ENCODE peak calls at places on chromosomes 16 and 17, in four cellular contexts. X is left colon; L is activated CD8-positive, alpha-beta T cell treated with anti-CD3 and anti-CD28 coated beads for 36 hours; K is activated CD4-positive, alpha-beta T cell treated with anti-CD3 and anti-CD28 coated beads for 36 hours. S is an unnamed sample.
A peak's percentile ranks its signal among the peaks of the same experiment; 100 is the strongest.

GRCh38 chr17:7750321-7750821 is 32.8 kb downstream of the DNAH2 start:
- ATAC-seq in L (no peak), K (no peak), X (no peak), S (no peak)

GRCh38 chr17:49362723-49363117 is 670 bp upstream of the ZNF652 start:
- ATAC-seq in L (no peak), X (no peak), K (no peak), S (no peak)

GRCh38 chr16:72291121-72291520 is 119.2 kb upstream of the PMFBP1 start:
- ATAC-seq in L (no peak), X (no peak), K (no peak), S (no peak)

GRCh38 chr16:85542548-85542927 is 70.6 kb upstream of the GSE1 start:
- ATAC-seq in K (no peak), X (peak; percentile 29), L (no peak), S (no peak)

GRCh38 chr17:80959330-80960036 is 32.2 kb upstream of the CHMP6 start:
- ATAC-seq in L (no peak), X (peak; percentile 71), K (no peak), S (peak; percentile 46)

GRCh38 chr17:40356906-40357861 is 7.4 kb downstream of the GJD3 start:
- ATAC-seq in L (no peak), X (peak; percentile 3), K (no peak), S (no peak)

GRCh38 chr16:28923652-28924398 is 1.2 kb downstream of the RABEP2 start:
- ATAC-seq in X (peak; percentile 34), L (no peak), K (no peak), S (peak; percentile 31)

GRCh38 chr17:2090804-2091534 is 36.1 kb downstream of the HIC1 start:
- ATAC-seq in K (no peak), X (no peak), L (no peak), S (no peak)

GRCh38 chr16:58679763-58680162 is 4.8 kb downstream of the SLC38A7 start:
- ATAC-seq in X (no peak), L (no peak), K (no peak), S (no peak)

GRCh38 chr17:47836601-47837000 is 4.5 kb downstream of the SCRN2 start:
- ATAC-seq in X (no peak), K (no peak), L (no peak), S (no peak)

GRCh38 chr17:17826942-17827785 is 9.6 kb downstream of the SREBF1 start:
- ATAC-seq in K (no peak), L (no peak), X (no peak), S (no peak)

GRCh38 chr17:44977740-44978584 is 9.9 kb upstream of the C1QL1 start:
- ATAC-seq in L (no peak), K (no peak), X (no peak), S (no peak)

GRCh38 chr17:82127704-82128103 is 29.7 kb upstream of the FASN start:
- ATAC-seq in X (no peak), K (no peak), L (no peak), S (no peak)

GRCh38 chr17:30336369-30337171 is 2.7 kb upstream of the TMIGD1 start:
- ATAC-seq in K (peak; percentile 20), X (peak; percentile 70), L (peak; percentile 26), S (peak; percentile 24)

GRCh38 chr17:71966055-71966454 is 154.8 kb upstream of the SOX9 start:
- ATAC-seq in K (no peak), L (no peak), X (no peak), S (no peak)

GRCh38 chr17:83200231-83200699 is 120.9 kb downstream of the METRNL start:
- ATAC-seq in L (peak; percentile 77), X (peak; percentile 21), K (peak; percentile 75), S (peak; percentile 63)

GRCh38 chr17:16676645-16677044 is 13.4 kb upstream of the CCDC144A start:
- ATAC-seq in K (no peak), X (no peak), L (no peak), S (no peak)

GRCh38 chr17:20200016-20200788 is 191.0 kb downstream of the SPECC1 start:
- ATAC-seq in K (no peak), L (no peak), X (no peak), S (no peak)

GRCh38 chr17:50028207-50029120 is 27.4 kb upstream of the ITGA3 start:
- ATAC-seq in X (no peak), K (no peak), L (no peak), S (peak; percentile 49)

GRCh38 chr17:34364741-34365140 is 1.7 kb upstream of the CCL1 start:
- ATAC-seq in L (no peak), X (no peak), K (no peak), S (no peak)

GRCh38 chr17:46977348-46977747 is 1.7 kb downstream of the RPRML start:
- ATAC-seq in L (no peak), X (peak; percentile 65), K (peak; percentile 34), S (peak; percentile 45)

GRCh38 chr17:65017375-65017774 is 39.2 kb downstream of the GNA13 start:
- ATAC-seq in K (no peak), L (no peak), X (peak; percentile 15), S (no peak)

S was measured in esophagus mucosa.